ENCODE peak calls at places on chromosomes 13 and 19, in six cellular contexts. B is stomach, J is GM23338, U is SJSA1, N is transverse colon, L is body of pancreas. T is an unnamed sample. For H3K36me3, the result is how much of the 10 kb centered on the place peaks cover.

GRCh38 chr19:4624733-4625362 is 14.5 kb upstream of the TNFAIP8L1 start:
- DNase-seq in B (no peak), J (peak), U (no peak), N (no peak), L (no peak), T (no peak)

GRCh38 chr19:52336976-52337375 is 933 bp downstream of the ZNF610 start:
- DNase-seq in B (no peak), J (peak), U (peak), N (no peak), L (no peak), T (no peak)

GRCh38 chr19:1475751-1476437 is 3.1 kb downstream of the C19orf25 start:
- DNase-seq in B (no peak), J (no peak), U (no peak), N (no peak), L (no peak), T (no peak)

GRCh38 chr13:50370303-50370950 is 355.2 kb downstream of the KCNRG start:
- DNase-seq in B (no peak), J (no peak), U (no peak), N (no peak), L (no peak), T (no peak)

GRCh38 chr13:81048026-81048461 is 707.1 kb upstream of the SPRY2 start:
- DNase-seq in B (no peak), J (no peak), U (no peak), N (no peak), L (no peak), T (no peak)

GRCh38 chr19:40219721-40220276 is 1.6 kb upstream of the TTC9B start:
- DNase-seq in B (no peak), J (no peak), U (peak), N (no peak), L (no peak), T (peak)

GRCh38 chr19:32041681-32042292 is 303.6 kb upstream of the ZNF507 start:
- DNase-seq in B (no peak), J (peak), U (peak), N (peak), L (peak), T (peak)

GRCh38 chr19:48203227-48203793 is 32.8 kb downstream of the ZSWIM9 start:
- DNase-seq in B (no peak), J (no peak), U (no peak), N (no peak), L (no peak), T (no peak)

GRCh38 chr13:67139551-67139950 is 90.6 kb downstream of the PCDH9 start:
- DNase-seq in B (no peak), J (no peak), U (no peak), N (no peak), L (no peak), T (no peak)

GRCh38 chr19:3809881-3810707 is 23.9 kb upstream of the MATK start:
- DNase-seq in B (no peak), J (no peak), U (no peak), N (no peak), L (no peak), T (no peak)

GRCh38 chr13:94661396-94661795 is 50.9 kb downstream of the SOX21 start:
- DNase-seq in B (no peak), J (no peak), U (no peak), N (no peak), L (no peak), T (no peak)

GRCh38 chr13:111943229-111943795 is 123.6 kb upstream of the SOX1 start:
- DNase-seq in B (peak), J (no peak), U (no peak), N (no peak), L (no peak), T (no peak)

GRCh38 chr13:43058318-43058674 is 34.9 kb downstream of the DNAJC15 start:
- DNase-seq in B (no peak), J (no peak), U (peak), N (peak), L (no peak), T (peak)

GRCh38 chr13:99501952-99502310 is 659 bp downstream of the TM9SF2 start:
- DNase-seq in B (peak), J (peak), U (peak), N (peak), L (peak), T (peak)

GRCh38 chr13:51330741-51331140 is 8.8 kb upstream of the SERPINE3 start:
- DNase-seq in B (no peak), J (no peak), U (no peak), N (no peak), L (no peak), T (peak)

GRCh38 chr19:42420055-42420544 is 7.1 kb downstream of the LIPE start:
- DNase-seq in B (peak), J (peak), U (peak), N (peak), L (peak), T (peak)

GRCh38 chr19:7337380-7338194 is 11.2 kb upstream of the ARHGEF18 start:
- DNase-seq in B (no peak), J (no peak), U (no peak), N (peak), L (no peak), T (no peak)

GRCh38 chr19:31419871-31420430 is 70.7 kb upstream of the TSHZ3 start:
- DNase-seq in B (no peak), J (peak), U (no peak), N (no peak), L (no peak), T (no peak)

GRCh38 chr19:45780146-45780447 is 2.2 kb downstream of the DMPK start:
- DNase-seq in B (no peak), J (no peak), U (no peak), N (no peak), L (peak), T (no peak)

GRCh38 chr19:294819-295686 is 3.9 kb upstream of the PLPP2 start:
- DNase-seq in B (peak), J (peak), U (no peak), N (peak), L (peak), T (peak)

GRCh38 chr19:42422092-42422575 is 5.1 kb downstream of the LIPE start:
- DNase-seq in B (no peak), J (no peak), U (no peak), N (no peak), L (no peak), T (no peak)

GRCh38 chr19:4140237-4140711 is 13.2 kb upstream of the CREB3L3 start:
- DNase-seq in B (no peak), J (peak), U (peak), N (peak), L (peak), T (peak)

GRCh38 chr19:42528354-42529247 is at the start of gene CEACAM1:
- DNase-seq in B (peak), J (no peak), U (no peak), N (peak), L (peak), T (no peak)

GRCh38 chr19:47391510-47392223 is 27.7 kb downstream of the MEIS3 start:
- DNase-seq in B (peak), J (peak), U (peak), N (peak), L (peak), T (peak)

GRCh38 chr13:33272531-33273124 is 12.9 kb downstream of the STARD13 start:
- DNase-seq in B (peak), J (no peak), U (no peak), N (peak), L (peak), T (no peak)

GRCh38 chr19:13899912-13900584 is 5.9 kb downstream of the BRME1 start:
- DNase-seq in B (no peak), J (no peak), U (peak), N (no peak), L (no peak), T (no peak)

GRCh38 chr19:23407597-23407996 is 12.3 kb upstream of the ZNF91 start:
- DNase-seq in B (no peak), J (no peak), U (no peak), N (no peak), L (no peak), T (no peak)

GRCh38 chr13:83884141-83884540 is 1.9 kb upstream of the SLITRK1 start:
- DNase-seq in B (no peak), J (no peak), U (no peak), N (no peak), L (no peak), T (no peak)

GRCh38 chr19:720691-721160 is 12.0 kb downstream of the PALM start:
- DNase-seq in B (no peak), J (peak), U (no peak), N (no peak), L (no peak), T (no peak)

GRCh38 chr13:83824561-83824960 is 57.7 kb downstream of the SLITRK1 start:
- DNase-seq in B (no peak), J (no peak), U (no peak), N (no peak), L (no peak), T (no peak)

GRCh38 chr19:14091885-14092462 is 1.4 kb upstream of the SAMD1 start:
- DNase-seq in B (no peak), J (peak), U (no peak), N (no peak), L (no peak), T (no peak)

GRCh38 chr13:74056829-74057564 is 77.2 kb downstream of the KLF12 start:
- DNase-seq in B (no peak), J (peak), U (no peak), N (no peak), L (no peak), T (no peak)

GRCh38 chr13:44331912-44332840 is 41.4 kb upstream of the SERP2 start:
- DNase-seq in B (no peak), J (no peak), U (peak), N (peak), L (peak), T (peak)

GRCh38 chr19:11031421-11032070 is 57.7 kb upstream of the LDLR start:
- DNase-seq in B (no peak), J (no peak), U (no peak), N (no peak), L (no peak), T (no peak)

DNA sequence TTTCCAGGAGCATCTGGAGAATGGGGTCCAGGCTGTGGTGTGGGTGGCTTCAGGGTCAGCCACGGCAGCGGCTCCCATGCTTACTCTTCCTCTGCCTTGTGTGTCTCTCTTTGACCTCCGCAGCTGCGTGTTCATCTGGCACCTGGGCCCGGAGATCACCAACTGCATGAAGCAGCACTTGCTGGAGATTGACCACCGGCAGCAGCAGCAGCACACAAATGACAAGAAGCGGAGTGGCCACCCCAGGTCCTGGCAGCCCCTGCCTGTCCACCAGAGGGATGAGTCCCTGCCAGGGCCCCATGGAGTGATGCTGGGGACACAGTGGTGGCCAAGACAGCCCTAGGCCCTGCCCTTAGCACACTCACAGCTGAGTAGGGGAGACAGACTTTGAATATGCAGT is 18.4 kb upstream of the OVOL3 start:
- DNase-seq in B (no peak), J (no peak), U (no peak), N (no peak), L (no peak), T (no peak)
- H3K36me3 ChIP-seq in B (under half), J (under half), U (half or more), N (under half), L (under half), T (under half)

GRCh38 chr13:98022210-98022609 is 68.7 kb downstream of the IPO5 start:
- DNase-seq in B (no peak), J (no peak), U (peak), N (no peak), L (no peak), T (peak)
- H3K36me3 ChIP-seq in B (half or more), J (half or more), U (half or more), N (under half), L (under half), T (under half)

GRCh38 chr19:50383307-50383851 is 768 bp upstream of the POLD1 start:
- DNase-seq in B (no peak), J (peak), U (no peak), N (no peak), L (no peak), T (peak)

GRCh38 chr19:50383852-50384684 is at the start of gene POLD1:
- DNase-seq in B (peak), J (peak), U (peak), N (peak), L (peak), T (peak)

GRCh38 chr19:50381881-50382729 is 2.0 kb upstream of the POLD1 start:
- DNase-seq in B (no peak), J (peak), U (no peak), N (no peak), L (no peak), T (no peak)

GRCh38 chr19:50387176-50387867 is 3.2 kb downstream of the POLD1 start:
- DNase-seq in B (no peak), J (no peak), U (no peak), N (no peak), L (no peak), T (peak)

GRCh38 chr19:50384685-50385535 is 763 bp downstream of the POLD1 start:
- DNase-seq in B (no peak), J (peak), U (peak), N (no peak), L (no peak), T (peak)
- H3K36me3 ChIP-seq in B (under half), J (under half), U (half or more), N (under half), L (under half), T (under half)

DNA sequence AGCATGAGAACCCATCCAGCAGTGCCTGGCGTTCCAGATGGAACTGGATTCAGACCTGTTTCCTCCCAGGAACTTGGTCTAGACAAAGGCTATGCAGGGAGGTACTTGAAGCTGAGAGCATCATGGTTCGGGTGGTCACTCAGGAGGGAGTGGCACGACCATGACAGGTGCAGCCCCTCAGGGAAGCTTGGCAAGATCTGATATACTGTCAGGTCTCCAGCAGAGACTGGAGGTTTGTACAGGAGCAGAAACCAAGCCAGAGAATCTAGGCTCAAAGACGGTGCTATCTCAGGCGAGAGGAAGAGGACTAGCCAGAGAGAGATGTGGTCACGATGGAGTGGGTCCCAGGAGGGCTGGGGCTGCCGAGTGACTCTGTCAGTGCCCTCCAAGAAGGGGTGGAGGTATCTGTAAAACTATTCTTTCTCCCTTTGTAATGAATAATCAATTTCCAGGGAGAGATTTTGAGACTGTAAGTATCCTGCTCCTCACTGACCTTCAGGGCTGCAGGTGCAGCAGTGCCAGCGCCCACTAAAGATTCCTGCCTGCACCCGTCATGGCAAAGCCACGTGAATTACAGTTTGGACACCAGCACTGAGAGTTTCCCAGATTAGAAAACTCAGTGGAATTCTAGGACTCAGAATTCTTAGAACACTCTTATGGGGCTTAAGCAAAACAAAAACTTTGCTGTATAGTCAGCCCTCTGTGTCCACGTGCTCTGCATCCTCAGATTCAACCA is 10.2 kb upstream of the DCUN1D2 start:
- DNase-seq in B (no peak), J (no peak), U (no peak), N (no peak), L (no peak), T (no peak)
- H3K36me3 ChIP-seq in B (half or more), J (half or more), U (half or more), N (half or more), L (under half), T (half or more)

GRCh38 chr19:38100589-38100988 is 123.4 kb downstream of the DPF1 start:
- DNase-seq in B (no peak), J (no peak), U (no peak), N (no peak), L (no peak), T (no peak)
- H3K36me3 ChIP-seq in B (half or more), J (under half), U (under half), N (under half), L (under half), T (under half)

GRCh38 chr13:113636266-113636963 is 21.6 kb downstream of the ATP4B start:
- DNase-seq in B (no peak), J (no peak), U (no peak), N (no peak), L (peak), T (no peak)

GRCh38 chr13:113638173-113638746 is 19.7 kb downstream of the ATP4B start:
- DNase-seq in B (peak), J (no peak), U (no peak), N (peak), L (no peak), T (no peak)

GRCh38 chr13:113638806-113639205 is 19.2 kb downstream of the ATP4B start:
- DNase-seq in B (no peak), J (no peak), U (no peak), N (peak), L (peak), T (no peak)

GRCh38 chr13:113635709-113636108 is 22.3 kb downstream of the ATP4B start:
- DNase-seq in B (no peak), J (no peak), U (no peak), N (no peak), L (no peak), T (no peak)

GRCh38 chr13:113637262-113638160 is 20.5 kb downstream of the ATP4B start:
- DNase-seq in B (no peak), J (no peak), U (no peak), N (peak), L (peak), T (no peak)
- H3K36me3 ChIP-seq in B (half or more), J (under half), U (half or more), N (under half), L (under half), T (half or more)